ENCODE peak calls at places on chromosomes 5 and 9, in nine cellular contexts. One of them, this sample, is unnamed.

GRCh38 chr5:134547579-134547978 is 22.1 kb downstream of the JADE2 start:
- DNase-seq in transverse colon: no peak
- DNase-seq in Panc1: no peak
- DNase-seq in GM12878: no peak
- DNase-seq in breast epithelium: no peak
- DNase-seq in vagina: no peak
- DNase-seq in GM23338: no peak
- DNase-seq in spleen: no peak
- DNase-seq in H1: no peak
- DNase-seq in this sample: no peak

GRCh38 chr5:82031220-82032119 is 59.6 kb downstream of the ATG10 start:
- DNase-seq in transverse colon: no peak
- DNase-seq in spleen: no peak
- DNase-seq in GM23338: peak
- DNase-seq in vagina: no peak
- DNase-seq in breast epithelium: peak
- DNase-seq in GM12878: no peak
- DNase-seq in Panc1: no peak
- DNase-seq in H1: peak
- DNase-seq in this sample: no peak

GRCh38 chr9:88741335-88741734 is 206.4 kb downstream of the NXNL2 start:
- DNase-seq in spleen: no peak
- DNase-seq in H1: peak
- DNase-seq in vagina: no peak
- DNase-seq in transverse colon: no peak
- DNase-seq in GM12878: no peak
- DNase-seq in Panc1: no peak
- DNase-seq in GM23338: peak
- DNase-seq in breast epithelium: no peak
- DNase-seq in this sample: no peak

GRCh38 chr5:439181-439580 is 3.8 kb upstream of the EXOC3 start:
- DNase-seq in vagina: no peak
- DNase-seq in breast epithelium: no peak
- DNase-seq in GM12878: no peak
- DNase-seq in Panc1: no peak
- DNase-seq in GM23338: no peak
- DNase-seq in spleen: peak
- DNase-seq in H1: no peak
- DNase-seq in transverse colon: no peak
- DNase-seq in this sample: no peak

GRCh38 chr9:124212381-124213050 is 45.2 kb upstream of the NEK6 start:
- DNase-seq in vagina: peak
- DNase-seq in H1: no peak
- DNase-seq in GM12878: no peak
- DNase-seq in breast epithelium: no peak
- DNase-seq in spleen: peak
- DNase-seq in Panc1: no peak
- DNase-seq in GM23338: no peak
- DNase-seq in transverse colon: no peak
- DNase-seq in this sample: no peak

GRCh38 chr9:130010151-130010988 is 32.6 kb downstream of the FNBP1 start:
- DNase-seq in H1: no peak
- DNase-seq in spleen: no peak
- DNase-seq in GM12878: no peak
- DNase-seq in Panc1: no peak
- DNase-seq in vagina: no peak
- DNase-seq in breast epithelium: peak
- DNase-seq in GM23338: no peak
- DNase-seq in transverse colon: peak
- DNase-seq in this sample: no peak

GRCh38 chr5:746258-746761 is 38.2 kb downstream of the ZDHHC11B start:
- DNase-seq in GM12878: no peak
- DNase-seq in spleen: no peak
- DNase-seq in vagina: peak
- DNase-seq in GM23338: no peak
- DNase-seq in transverse colon: no peak
- DNase-seq in Panc1: no peak
- DNase-seq in breast epithelium: no peak
- DNase-seq in H1: no peak
- DNase-seq in this sample: no peak

GRCh38 chr5:172868924-172869565 is 35.0 kb downstream of the ERGIC1 start:
- DNase-seq in spleen: peak
- DNase-seq in Panc1: peak
- DNase-seq in GM23338: no peak
- DNase-seq in GM12878: no peak
- DNase-seq in vagina: no peak
- DNase-seq in H1: no peak
- DNase-seq in transverse colon: peak
- DNase-seq in breast epithelium: peak
- DNase-seq in this sample: no peak

GRCh38 chr5:56327810-56328209 is 94.7 kb upstream of the ANKRD55 start:
- DNase-seq in GM23338: no peak
- DNase-seq in breast epithelium: no peak
- DNase-seq in Panc1: no peak
- DNase-seq in spleen: no peak
- DNase-seq in transverse colon: no peak
- DNase-seq in GM12878: peak
- DNase-seq in vagina: no peak
- DNase-seq in H1: no peak
- DNase-seq in this sample: no peak

GRCh38 chr5:68884893-68885292 is 208.9 kb upstream of the SLC30A5 start:
- DNase-seq in breast epithelium: no peak
- DNase-seq in transverse colon: no peak
- DNase-seq in spleen: no peak
- DNase-seq in GM12878: no peak
- DNase-seq in H1: no peak
- DNase-seq in Panc1: no peak
- DNase-seq in GM23338: peak
- DNase-seq in vagina: no peak
- DNase-seq in this sample: no peak

GRCh38 chr5:95959964-95960801 is 1.5 kb downstream of the ELL2 start:
- DNase-seq in GM23338: no peak
- DNase-seq in spleen: no peak
- DNase-seq in GM12878: no peak
- DNase-seq in Panc1: peak
- DNase-seq in breast epithelium: no peak
- DNase-seq in vagina: no peak
- DNase-seq in transverse colon: peak
- DNase-seq in H1: no peak
- DNase-seq in this sample: no peak

GRCh38 chr9:89792189-89793123 is 187.6 kb downstream of the GADD45G start:
- DNase-seq in GM12878: no peak
- DNase-seq in vagina: no peak
- DNase-seq in Panc1: no peak
- DNase-seq in transverse colon: no peak
- DNase-seq in GM23338: no peak
- DNase-seq in H1: no peak
- DNase-seq in breast epithelium: no peak
- DNase-seq in spleen: no peak
- DNase-seq in this sample: no peak

GRCh38 chr5:141826674-141827073 is 51.5 kb downstream of the PCDH1 start:
- DNase-seq in breast epithelium: no peak
- DNase-seq in GM23338: no peak
- DNase-seq in Panc1: no peak
- DNase-seq in vagina: no peak
- DNase-seq in spleen: peak
- DNase-seq in H1: no peak
- DNase-seq in transverse colon: no peak
- DNase-seq in GM12878: no peak
- DNase-seq in this sample: no peak

GRCh38 chr5:115656404-115656803 is 30.6 kb upstream of the TMED7 start:
- DNase-seq in transverse colon: no peak
- DNase-seq in GM23338: no peak
- DNase-seq in spleen: no peak
- DNase-seq in breast epithelium: no peak
- DNase-seq in GM12878: no peak
- DNase-seq in H1: no peak
- DNase-seq in vagina: no peak
- DNase-seq in Panc1: no peak
- DNase-seq in this sample: no peak

GRCh38 chr5:11240293-11241190 is 479.5 kb upstream of the DAP start:
- DNase-seq in transverse colon: no peak
- DNase-seq in GM12878: no peak
- DNase-seq in breast epithelium: no peak
- DNase-seq in spleen: no peak
- DNase-seq in GM23338: no peak
- DNase-seq in Panc1: no peak
- DNase-seq in H1: no peak
- DNase-seq in vagina: no peak
- DNase-seq in this sample: no peak

GRCh38 chr9:97237311-97237786 is 70.1 kb upstream of the CCDC180 start:
- DNase-seq in H1: peak
- DNase-seq in Panc1: no peak
- DNase-seq in transverse colon: no peak
- DNase-seq in vagina: no peak
- DNase-seq in spleen: no peak
- DNase-seq in GM23338: peak
- DNase-seq in breast epithelium: no peak
- DNase-seq in GM12878: no peak
- DNase-seq in this sample: no peak

GRCh38 chr5:96651948-96652753 is 10.0 kb upstream of the CAST start:
- DNase-seq in breast epithelium: no peak
- DNase-seq in vagina: no peak
- DNase-seq in spleen: no peak
- DNase-seq in transverse colon: no peak
- DNase-seq in GM23338: peak
- DNase-seq in Panc1: no peak
- DNase-seq in H1: no peak
- DNase-seq in GM12878: no peak
- DNase-seq in this sample: no peak

GRCh38 chr9:100999914-101000540 is 28.5 kb upstream of the PLPPR1 start:
- DNase-seq in transverse colon: no peak
- DNase-seq in Panc1: no peak
- DNase-seq in H1: no peak
- DNase-seq in spleen: no peak
- DNase-seq in GM23338: no peak
- DNase-seq in GM12878: no peak
- DNase-seq in vagina: no peak
- DNase-seq in breast epithelium: no peak
- DNase-seq in this sample: no peak

GRCh38 chr5:159061834-159062530 is 37.7 kb downstream of the EBF1 start:
- DNase-seq in Panc1: no peak
- DNase-seq in GM23338: peak
- DNase-seq in vagina: no peak
- DNase-seq in GM12878: no peak
- DNase-seq in breast epithelium: no peak
- DNase-seq in spleen: no peak
- DNase-seq in transverse colon: no peak
- DNase-seq in H1: peak
- DNase-seq in this sample: no peak
- TF ChIP-seq POLR2AphosphoS5 in Panc1: no peak
- TF ChIP-seq POLR2AphosphoS5 in GM23338: no peak
- TF ChIP-seq POLR2AphosphoS5 in vagina: no peak
- TF ChIP-seq POLR2AphosphoS5 in GM12878: no peak
- TF ChIP-seq POLR2AphosphoS5 in breast epithelium: no peak
- TF ChIP-seq POLR2AphosphoS5 in spleen: no peak
- TF ChIP-seq POLR2AphosphoS5 in transverse colon: no peak
- TF ChIP-seq POLR2AphosphoS5 in H1: no peak
- TF ChIP-seq POLR2AphosphoS5 in this sample: no peak

DNA sequence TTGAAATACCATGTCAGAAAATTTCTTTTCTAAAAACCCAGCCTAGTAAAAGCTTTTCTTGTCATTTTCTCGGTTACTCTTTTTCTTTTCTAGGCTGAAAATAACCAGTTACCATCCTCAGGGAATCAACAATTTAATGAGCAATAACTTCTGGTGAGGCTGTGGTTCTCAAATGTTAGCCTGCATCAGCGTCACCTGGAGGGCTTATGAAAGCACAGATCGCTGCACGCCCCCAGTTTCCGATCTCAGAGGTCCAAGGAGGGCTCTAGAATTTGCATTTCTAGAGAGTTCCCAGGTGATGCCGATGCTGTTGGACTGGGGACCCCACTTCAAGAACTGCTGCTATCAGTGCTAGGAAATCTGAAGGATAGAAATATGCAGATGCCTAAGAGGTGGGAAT is 28.9 kb upstream of the TLE1 start:
- DNase-seq in GM23338: no peak
- DNase-seq in spleen: no peak
- DNase-seq in vagina: no peak
- DNase-seq in Panc1: no peak
- DNase-seq in H1: no peak
- DNase-seq in breast epithelium: no peak
- DNase-seq in transverse colon: no peak
- DNase-seq in GM12878: no peak
- DNase-seq in this sample: no peak
- TF ChIP-seq POLR2AphosphoS5 in GM23338: no peak
- TF ChIP-seq POLR2AphosphoS5 in spleen: no peak
- TF ChIP-seq POLR2AphosphoS5 in vagina: no peak
- TF ChIP-seq POLR2AphosphoS5 in Panc1: no peak
- TF ChIP-seq POLR2AphosphoS5 in H1: no peak
- TF ChIP-seq POLR2AphosphoS5 in breast epithelium: no peak
- TF ChIP-seq POLR2AphosphoS5 in transverse colon: no peak
- TF ChIP-seq POLR2AphosphoS5 in GM12878: no peak
- TF ChIP-seq POLR2AphosphoS5 in this sample: no peak

GRCh38 chr5:67090593-67090992 is 106.0 kb downstream of the CD180 start:
- DNase-seq in spleen: no peak
- DNase-seq in Panc1: no peak
- DNase-seq in vagina: no peak
- DNase-seq in GM12878: no peak
- DNase-seq in breast epithelium: no peak
- DNase-seq in GM23338: no peak
- DNase-seq in H1: no peak
- DNase-seq in transverse colon: no peak
- DNase-seq in this sample: no peak

GRCh38 chr5:67094476-67095300 is 101.9 kb downstream of the CD180 start:
- DNase-seq in GM23338: peak
- DNase-seq in spleen: no peak
- DNase-seq in Panc1: no peak
- DNase-seq in vagina: no peak
- DNase-seq in breast epithelium: no peak
- DNase-seq in H1: no peak
- DNase-seq in transverse colon: no peak
- DNase-seq in GM12878: no peak
- DNase-seq in this sample: no peak

GRCh38 chr5:67093259-67093658 is 103.3 kb downstream of the CD180 start:
- DNase-seq in H1: no peak
- DNase-seq in Panc1: no peak
- DNase-seq in breast epithelium: no peak
- DNase-seq in GM23338: no peak
- DNase-seq in spleen: no peak
- DNase-seq in GM12878: no peak
- DNase-seq in transverse colon: no peak
- DNase-seq in vagina: no peak
- DNase-seq in this sample: no peak

GRCh38 chr5:67092447-67093023 is 104.1 kb downstream of the CD180 start:
- DNase-seq in transverse colon: no peak
- DNase-seq in GM12878: no peak
- DNase-seq in Panc1: no peak
- DNase-seq in spleen: no peak
- DNase-seq in GM23338: no peak
- DNase-seq in H1: no peak
- DNase-seq in breast epithelium: no peak
- DNase-seq in vagina: no peak
- DNase-seq in this sample: no peak

GRCh38 chr5:67095346-67095871 is 101.2 kb downstream of the CD180 start:
- DNase-seq in breast epithelium: peak
- DNase-seq in H1: no peak
- DNase-seq in vagina: no peak
- DNase-seq in GM12878: no peak
- DNase-seq in transverse colon: peak
- DNase-seq in GM23338: peak
- DNase-seq in spleen: no peak
- DNase-seq in Panc1: no peak
- DNase-seq in this sample: no peak
- TF ChIP-seq POLR2AphosphoS5 in breast epithelium: no peak
- TF ChIP-seq POLR2AphosphoS5 in H1: no peak
- TF ChIP-seq POLR2AphosphoS5 in vagina: peak
- TF ChIP-seq POLR2AphosphoS5 in GM12878: no peak
- TF ChIP-seq POLR2AphosphoS5 in transverse colon: peak
- TF ChIP-seq POLR2AphosphoS5 in GM23338: no peak
- TF ChIP-seq POLR2AphosphoS5 in spleen: no peak
- TF ChIP-seq POLR2AphosphoS5 in Panc1: no peak
- TF ChIP-seq POLR2AphosphoS5 in this sample: no peak

GRCh38 chr5:151023047-151023615 is 2.7 kb downstream of the GPX3 start:
- DNase-seq in H1: no peak
- DNase-seq in transverse colon: no peak
- DNase-seq in Panc1: no peak
- DNase-seq in GM23338: no peak
- DNase-seq in spleen: no peak
- DNase-seq in vagina: no peak
- DNase-seq in GM12878: no peak
- DNase-seq in breast epithelium: no peak
- DNase-seq in this sample: no peak
- TF ChIP-seq POLR2AphosphoS5 in H1: no peak
- TF ChIP-seq POLR2AphosphoS5 in transverse colon: no peak
- TF ChIP-seq POLR2AphosphoS5 in Panc1: no peak
- TF ChIP-seq POLR2AphosphoS5 in GM23338: no peak
- TF ChIP-seq POLR2AphosphoS5 in spleen: peak
- TF ChIP-seq POLR2AphosphoS5 in vagina: no peak
- TF ChIP-seq POLR2AphosphoS5 in GM12878: peak
- TF ChIP-seq POLR2AphosphoS5 in breast epithelium: no peak
- TF ChIP-seq POLR2AphosphoS5 in this sample: no peak